ENCODE peak calls at places on chromosome 2, in seven cellular contexts. A is lower lobe of right lung, B is heart right ventricle, U is AG04450, J is astrocyte of the cerebellum, G is brain microvascular endothelial cell, F is upper lobe of right lung. V is an unnamed sample.
A peak's percentile ranks its signal among the peaks of the same experiment; 100 is the strongest.

GRCh38 chr2:144403940-144404339 is 116.0 kb downstream of the ZEB2 start:
- DNase-seq in G (no peak), F (peak; percentile 60), B (peak; percentile 66), A (no peak), J (no peak), U (no peak), V (no peak)

GRCh38 chr2:236939271-236939670 is 146.4 kb upstream of the COPS8 start:
- DNase-seq in G (no peak), U (no peak), B (no peak), F (peak; percentile 26), A (no peak), J (no peak), V (no peak)

GRCh38 chr2:3113769-3114168 is 263.8 kb downstream of the EIPR1 start:
- DNase-seq in G (no peak), U (no peak), B (no peak), A (no peak), F (peak; percentile 27), J (no peak), V (no peak)

GRCh38 chr2:29012211-29012681 is 31.1 kb downstream of the TOGARAM2 start:
- DNase-seq in J (no peak), B (peak; percentile 80), G (no peak), A (peak; percentile 60), F (no peak), U (no peak), V (no peak)

GRCh38 chr2:53033416-53033815 is 734.2 kb upstream of the CHAC2 start:
- DNase-seq in B (no peak), G (peak; percentile 48), F (no peak), J (no peak), A (no peak), U (peak; percentile 42), V (peak; percentile 62)

GRCh38 chr2:73981081-73981968 is 3.4 kb upstream of the TET3 start:
- DNase-seq in G (peak; percentile 31), U (no peak), J (no peak), A (peak; percentile 76), B (no peak), F (peak; percentile 84), V (no peak)

GRCh38 chr2:37809525-37809924 is 115.6 kb upstream of the RMDN2 start:
- DNase-seq in A (no peak), B (peak; percentile 46), G (peak; percentile 67), J (peak; percentile 32), U (no peak), F (no peak), V (no peak)

GRCh38 chr2:51526766-51527165 is 494.8 kb upstream of the NRXN1 start:
- DNase-seq in F (no peak), A (no peak), B (no peak), U (no peak), G (no peak), J (no peak), V (no peak)

GRCh38 chr2:230925443-230925878 is 419 bp upstream of the GPR55 start:
- DNase-seq in J (no peak), B (no peak), U (no peak), F (peak; percentile 35), A (no peak), G (no peak), V (no peak)

GRCh38 chr2:173397539-173397938 is 42.9 kb downstream of the CDCA7 start:
- DNase-seq in B (no peak), G (no peak), F (no peak), A (no peak), U (no peak), J (no peak), V (no peak)
- TF ChIP-seq CTCF in B (no peak), G (peak; percentile 4), F (no peak), A (no peak), U (no peak), J (no peak), V (no peak)

GRCh38 chr2:216635701-216636541 is 2.7 kb downstream of the IGFBP2 start:
- DNase-seq in F (no peak), U (no peak), A (no peak), G (no peak), B (no peak), J (no peak), V (no peak)

GRCh38 chr2:216635171-216635570 is 2.0 kb downstream of the IGFBP2 start:
- DNase-seq in G (no peak), J (no peak), B (no peak), A (no peak), U (no peak), F (no peak), V (no peak)

GRCh38 chr2:216637472-216637871 is 4.3 kb downstream of the IGFBP2 start:
- DNase-seq in J (no peak), U (no peak), B (no peak), G (no peak), A (no peak), F (no peak), V (no peak)

GRCh38 chr2:216634317-216635148 is 1.3 kb downstream of the IGFBP2 start:
- DNase-seq in G (no peak), B (no peak), U (no peak), F (no peak), A (no peak), J (no peak), V (no peak)

DNA sequence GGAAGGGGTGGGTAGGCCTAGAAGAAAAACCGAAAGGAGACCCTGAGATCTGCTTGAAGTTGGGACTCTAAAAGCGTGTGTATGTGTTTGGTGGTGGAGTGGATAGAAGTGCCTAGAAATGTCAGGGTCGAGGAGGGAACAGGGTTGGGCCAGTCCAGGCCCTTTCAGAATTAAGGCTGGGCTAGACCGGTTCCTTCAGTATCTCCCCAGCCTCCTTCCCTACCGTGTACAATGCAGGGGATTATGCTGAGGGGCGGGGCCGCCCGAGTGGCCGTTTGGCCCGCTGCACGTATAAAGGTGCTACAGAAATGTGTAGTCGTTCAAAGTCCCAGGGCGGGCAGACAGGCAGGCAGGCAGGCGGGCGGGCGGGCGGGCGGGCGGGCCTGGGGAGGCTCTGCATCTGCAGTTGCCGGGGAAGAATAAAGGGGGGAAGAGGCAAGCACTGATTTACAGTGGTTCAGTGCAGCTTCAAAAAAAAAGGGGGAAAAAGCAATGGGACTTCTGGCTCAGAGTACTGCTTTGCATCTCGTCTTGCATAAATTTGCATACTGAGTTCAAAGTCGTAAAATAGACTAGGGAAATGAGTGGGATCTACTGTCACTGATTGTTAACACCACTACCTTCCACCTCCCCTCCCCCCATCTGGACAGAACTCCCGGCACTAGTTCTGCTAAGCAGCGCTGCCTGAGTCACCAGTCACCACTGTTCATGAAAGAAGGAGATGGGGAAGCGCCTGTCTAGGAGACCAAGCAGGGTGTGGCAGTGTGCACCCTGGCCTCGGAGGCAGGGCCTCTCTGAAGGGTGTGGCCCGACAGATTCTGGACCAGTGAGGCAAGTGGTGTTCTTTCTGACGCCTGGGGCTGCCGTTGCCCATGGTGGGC is 3.6 kb downstream of the IGFBP2 start:
- DNase-seq in A (peak; percentile 59), J (no peak), U (no peak), B (no peak), G (peak; percentile 63), F (no peak), V (no peak)
- H3K4me3 ChIP-seq in A (no peak overlapping the region), J (peak overlapping the region; percentile 55), U (no peak overlapping the region), B (no peak overlapping the region), G (no peak overlapping the region), F (no peak overlapping the region), V (no peak overlapping the region)

DNA sequence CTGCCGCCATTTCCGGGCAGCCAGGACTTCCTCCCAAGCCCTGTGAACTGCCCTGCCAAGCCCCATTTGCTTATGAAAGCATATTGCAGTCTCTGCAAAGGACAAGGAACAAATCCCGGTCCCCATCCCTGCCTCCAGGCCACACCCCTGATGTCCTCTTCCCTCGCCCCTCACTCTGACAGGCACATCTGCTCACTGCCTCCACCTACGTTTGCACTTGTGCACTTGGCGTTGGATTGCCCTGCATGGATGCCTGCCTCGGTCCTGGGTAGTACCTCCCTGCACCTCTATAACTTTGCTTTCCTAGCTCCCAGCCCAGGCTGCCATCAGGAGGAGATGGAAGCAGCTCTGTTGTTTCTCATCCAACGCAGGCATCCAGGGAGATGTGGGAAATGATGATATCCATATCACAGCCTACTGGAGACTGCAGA is 19.6 kb upstream of the RPL31 start:
- DNase-seq in J (no peak), B (no peak), U (no peak), F (no peak), A (no peak), G (no peak), V (no peak)
- TF ChIP-seq CTCF in J (no peak), B (no peak), U (no peak), F (no peak), A (no peak), G (no peak), V (no peak)

DNA sequence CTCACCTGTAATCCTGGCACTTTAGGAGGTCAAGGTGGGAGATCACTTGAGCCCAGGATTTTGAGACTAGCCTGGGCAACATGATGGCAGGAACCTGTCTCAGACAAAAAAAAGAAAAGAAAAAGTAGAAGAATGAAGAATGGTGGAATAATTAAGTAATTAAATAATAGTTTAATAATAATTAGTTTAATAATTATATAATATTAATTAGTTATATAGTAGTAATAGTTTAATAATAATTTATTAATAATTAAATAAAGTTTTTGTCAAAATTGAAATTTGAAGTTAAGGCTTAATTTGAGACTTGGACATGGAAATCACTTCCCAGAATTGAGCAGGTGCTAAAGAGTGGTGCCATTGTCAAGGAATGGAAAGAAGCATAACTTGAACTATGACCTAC is 52.2 kb upstream of the ABCA12 start:
- DNase-seq in U (no peak), A (no peak), B (no peak), G (no peak), J (no peak), F (no peak), V (no peak)
- H3K4me3 ChIP-seq in U (no peak overlapping the region), A (no peak overlapping the region), B (no peak overlapping the region), G (no peak overlapping the region), J (no peak overlapping the region), F (no peak overlapping the region), V (no peak overlapping the region)

GRCh38 chr2:210337159-210337558 is 22.2 kb upstream of the MYL1 start:
- DNase-seq in B (no peak), U (no peak), F (no peak), J (no peak), A (no peak), G (no peak), V (no peak)
- TF ChIP-seq CTCF in B (no peak), U (no peak), F (no peak), J (no peak), A (no peak), G (no peak), V (no peak)

V was measured in AG04449.